ENCODE peak calls at places on chromosomes 1 and 21, in nine cellular contexts. Z is NT2/D1, O is transverse colon, Y is PC-3, W is aorta, F is body of pancreas, S is fibroblast of lung, A is heart right ventricle, G is IMR-90. H is an unnamed sample. For H3K4me1, the result is how much of the 10 kb centered on the place peaks cover.

GRCh38 chr1:168362991-168363390 is 82.3 kb downstream of the TBX19 start:
- DNase-seq in A (no peak), G (no peak), Y (no peak), Z (no peak), S (no peak), O (no peak), W (no peak), F (no peak), H (no peak)

GRCh38 chr21:31946236-31946635 is 73.4 kb downstream of the HUNK start:
- DNase-seq in S (no peak), W (no peak), G (peak), Z (no peak), Y (no peak), A (no peak), O (no peak), F (no peak), H (no peak)

GRCh38 chr1:147204080-147204479 is 21.1 kb downstream of the FMO5 start:
- DNase-seq in A (no peak), G (no peak), Y (no peak), Z (no peak), W (no peak), F (no peak), S (no peak), O (no peak), H (no peak)

GRCh38 chr1:169367096-169367685 is 406 bp downstream of the NME7 start:
- DNase-seq in A (no peak), W (no peak), Z (no peak), Y (no peak), G (no peak), F (no peak), S (no peak), O (no peak), H (no peak)

GRCh38 chr1:1281533-1282321 is 1.5 kb downstream of the SCNN1D start:
- DNase-seq in A (peak), Y (peak), O (peak), Z (no peak), G (peak), F (peak), S (no peak), W (no peak), H (no peak)

GRCh38 chr1:108679586-108680213 is 12.4 kb upstream of the PRPF38B start:
- DNase-seq in A (no peak), G (no peak), O (no peak), F (no peak), W (no peak), Y (no peak), S (no peak), Z (no peak), H (no peak)

GRCh38 chr1:1835546-1835945 is 55.3 kb downstream of the GNB1 start:
- DNase-seq in W (no peak), A (no peak), G (no peak), O (no peak), Y (no peak), S (no peak), F (no peak), Z (no peak), H (no peak)

GRCh38 chr1:89312572-89312971 is 39.9 kb upstream of the GBP5 start:
- DNase-seq in F (no peak), Z (no peak), G (no peak), O (no peak), S (no peak), Y (no peak), A (no peak), W (no peak), H (no peak)

GRCh38 chr1:221892301-221892830 is 150.5 kb upstream of the DUSP10 start:
- DNase-seq in W (no peak), G (no peak), O (no peak), Y (no peak), S (no peak), F (no peak), Z (no peak), A (no peak), H (no peak)

GRCh38 chr1:186974774-186975181 is 146.0 kb downstream of the PLA2G4A start:
- DNase-seq in F (no peak), O (no peak), Y (peak), W (no peak), S (peak), A (no peak), G (peak), Z (no peak), H (no peak)

GRCh38 chr1:12514597-12514996 is 103.4 kb downstream of the DHRS3 start:
- DNase-seq in S (no peak), W (no peak), G (no peak), A (no peak), O (no peak), Y (no peak), F (no peak), Z (no peak), H (no peak)

GRCh38 chr1:168264296-168264695 is 16.4 kb upstream of the TBX19 start:
- DNase-seq in Z (no peak), S (no peak), Y (no peak), A (no peak), G (no peak), W (no peak), O (no peak), F (no peak), H (no peak)

GRCh38 chr1:162612606-162613400 is 19.5 kb upstream of the DDR2 start:
- DNase-seq in Z (no peak), G (peak), W (peak), F (peak), Y (no peak), O (no peak), S (peak), A (no peak), H (no peak)

GRCh38 chr1:232033285-232033684 is 406.7 kb downstream of the DISC1 start:
- DNase-seq in S (no peak), G (no peak), W (no peak), Y (no peak), A (no peak), F (no peak), Z (no peak), O (no peak), H (no peak)

GRCh38 chr1:17874665-17875064 is 119.5 kb downstream of the ACTL8 start:
- DNase-seq in A (no peak), F (peak), O (no peak), G (peak), W (no peak), Z (no peak), Y (peak), S (peak), H (peak)

GRCh38 chr1:235160395-235160964 is 570 bp downstream of the RBM34 start:
- DNase-seq in O (no peak), F (no peak), G (peak), A (no peak), W (no peak), Z (peak), Y (peak), S (peak), H (no peak)

GRCh38 chr1:42189931-42190853 is 25.6 kb upstream of the GUCA2A start:
- DNase-seq in Y (no peak), F (no peak), O (no peak), W (no peak), S (no peak), A (no peak), Z (no peak), G (peak), H (no peak)

GRCh38 chr1:220887868-220888664 is 8.8 kb downstream of the HLX start:
- DNase-seq in S (no peak), F (no peak), W (no peak), Y (no peak), G (no peak), Z (no peak), A (no peak), O (no peak), H (no peak)

GRCh38 chr21:41769933-41770332 is 3.1 kb upstream of the RIPK4 start:
- DNase-seq in W (no peak), A (no peak), O (peak), Y (no peak), F (no peak), Z (no peak), G (no peak), S (no peak), H (no peak)

GRCh38 chr1:232385221-232385620 is 244.7 kb downstream of the SIPA1L2 start:
- DNase-seq in F (no peak), W (no peak), G (peak), Z (no peak), Y (peak), A (no peak), S (peak), O (no peak), H (no peak)

GRCh38 chr1:98104285-98104684 is 183.5 kb upstream of the DPYD start:
- DNase-seq in Y (peak), G (peak), O (no peak), A (no peak), F (no peak), S (peak), Z (no peak), W (no peak), H (no peak)

GRCh38 chr21:42366292-42367010 is at the start of gene TFF1:
- DNase-seq in Y (peak), S (no peak), Z (no peak), W (no peak), F (no peak), A (no peak), O (peak), G (peak), H (peak)

GRCh38 chr1:238677567-238677966 is 708.8 kb upstream of the CHRM3 start:
- DNase-seq in O (no peak), Y (peak), F (no peak), S (peak), W (no peak), A (no peak), Z (no peak), G (peak), H (no peak)

GRCh38 chr1:204814146-204814884 is 56.3 kb upstream of the NFASC start:
- DNase-seq in G (no peak), S (no peak), W (no peak), Z (no peak), O (no peak), Y (no peak), A (peak), F (no peak), H (no peak)

GRCh38 chr1:40820251-40820797 is 36.7 kb downstream of the KCNQ4 start:
- DNase-seq in G (no peak), S (no peak), A (no peak), W (no peak), F (no peak), Z (peak), Y (no peak), O (no peak), H (peak)

GRCh38 chr1:239816090-239816812 is 275.4 kb upstream of the FMN2 start:
- DNase-seq in Z (peak), W (peak), S (peak), Y (peak), O (peak), F (peak), A (no peak), G (peak), H (peak)

GRCh38 chr1:153192697-153193096 is 10.5 kb upstream of the LELP1 start:
- DNase-seq in S (no peak), G (no peak), F (peak), W (no peak), Y (peak), A (no peak), Z (peak), O (no peak), H (peak)

GRCh38 chr1:59972216-59972924 is 45.8 kb upstream of the CYP2J2 start:
- DNase-seq in A (no peak), Y (no peak), F (peak), O (no peak), G (peak), Z (no peak), W (no peak), S (peak), H (no peak)

GRCh38 chr21:32921632-32922230 is 104.0 kb upstream of the OLIG2 start:
- DNase-seq in S (peak), F (no peak), A (no peak), Y (peak), W (no peak), Z (peak), G (peak), O (peak), H (peak)

GRCh38 chr1:99728494-99729235 is 37.8 kb downstream of the FRRS1 start:
- DNase-seq in A (peak), S (no peak), Z (peak), W (no peak), F (no peak), O (no peak), Y (peak), G (peak), H (peak)

GRCh38 chr1:18373882-18374493 is 106.7 kb upstream of the KLHDC7A start:
- DNase-seq in G (no peak), Y (no peak), S (no peak), A (no peak), O (peak), F (peak), W (no peak), Z (peak), H (peak)

GRCh38 chr1:83022206-83022605 is 976.7 kb downstream of the TTLL7 start:
- DNase-seq in Y (no peak), G (no peak), Z (no peak), W (no peak), S (no peak), A (no peak), F (no peak), O (no peak), H (no peak)

GRCh38 chr1:231584117-231584516 is 42.5 kb upstream of the DISC1 start:
- DNase-seq in G (peak), A (no peak), W (no peak), F (peak), Y (peak), Z (no peak), O (no peak), S (peak), H (peak)

GRCh38 chr1:186762653-186763052 is 66.1 kb upstream of the PLA2G4A start:
- DNase-seq in A (no peak), F (no peak), W (no peak), Z (no peak), O (no peak), Y (no peak), S (no peak), G (no peak), H (no peak)

GRCh38 chr1:157407917-157408525 is 144.3 kb downstream of the FCRL5 start:
- DNase-seq in A (no peak), Z (no peak), Y (no peak), W (no peak), F (no peak), G (no peak), O (no peak), S (no peak), H (no peak)

GRCh38 chr1:212062832-212063438 is 27.4 kb downstream of the DTL start:
- DNase-seq in Z (no peak), G (peak), Y (peak), A (no peak), O (no peak), S (peak), W (no peak), F (no peak), H (peak)

GRCh38 chr21:36706951-36707762 is 8.2 kb downstream of the SIM2 start:
- DNase-seq in F (no peak), W (peak), Y (no peak), O (no peak), Z (no peak), A (no peak), S (peak), G (peak), H (no peak)
- H3K4me1 ChIP-seq in F (under half), W (under half), Y (under half), O (under half), Z (under half), A (half or more), S (under half), G (under half), H (under half)

GRCh38 chr1:242033331-242033956 is 34.5 kb upstream of the MAP1LC3C start:
- DNase-seq in W (no peak), S (no peak), F (no peak), G (no peak), Y (no peak), Z (no peak), A (no peak), O (no peak), H (no peak)
- H3K4me1 ChIP-seq in W (under half), S (under half), F (under half), G (under half), Y (under half), Z (under half), A (under half), O (under half), H (under half)

GRCh38 chr1:155167166-155168104 is 5.7 kb downstream of the KRTCAP2 start:
- DNase-seq in O (peak), G (peak), F (peak), S (peak), Z (peak), Y (peak), W (peak), A (peak), H (peak)

GRCh38 chr1:155168456-155169210 is 4.5 kb downstream of the KRTCAP2 start:
- DNase-seq in S (no peak), Z (no peak), O (no peak), A (no peak), W (no peak), F (no peak), G (no peak), Y (no peak), H (no peak)

GRCh38 chr1:155170101-155170785 is 2.9 kb downstream of the KRTCAP2 start:
- DNase-seq in F (no peak), Y (no peak), S (no peak), Z (no peak), G (no peak), W (no peak), O (no peak), A (no peak), H (no peak)

GRCh38 chr1:155170806-155171205 is 2.3 kb downstream of the KRTCAP2 start:
- DNase-seq in Y (no peak), W (no peak), A (no peak), S (no peak), O (no peak), G (no peak), Z (no peak), F (no peak), H (no peak)

GRCh38 chr1:155169541-155169940 is 3.6 kb downstream of the KRTCAP2 start:
- DNase-seq in G (no peak), Z (no peak), A (no peak), S (no peak), F (no peak), W (no peak), Y (no peak), O (no peak), H (no peak)
- H3K4me1 ChIP-seq in G (under half), Z (under half), A (half or more), S (under half), F (under half), W (under half), Y (under half), O (under half), H (under half)

DNA sequence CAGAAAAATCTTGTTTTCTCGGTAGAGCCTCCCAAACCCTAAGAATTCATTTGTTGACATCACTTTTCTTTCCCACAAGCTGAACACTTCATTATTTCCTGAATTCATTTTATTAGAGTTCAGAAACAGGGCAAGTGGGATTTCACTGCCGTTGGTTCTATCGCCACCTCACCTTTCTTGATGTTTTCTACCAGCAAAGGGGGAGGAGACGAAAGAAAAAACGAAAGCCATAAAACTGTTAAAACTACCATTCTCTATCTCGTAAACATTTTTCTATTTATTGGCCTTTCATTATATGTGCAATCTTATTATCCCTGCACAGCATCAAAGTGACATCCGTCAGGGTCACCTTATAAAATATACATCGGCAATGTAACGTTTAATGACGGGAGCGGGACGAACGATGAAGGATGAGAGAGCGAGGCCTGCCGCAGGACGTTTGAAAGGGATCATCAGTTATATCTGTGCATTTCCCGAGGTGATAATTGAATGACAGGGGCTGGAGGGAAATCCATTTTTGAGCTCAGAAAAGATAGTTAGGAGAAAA is 59.5 kb downstream of the SLC45A1 start:
- DNase-seq in W (no peak), O (no peak), Z (no peak), G (no peak), F (no peak), S (no peak), A (no peak), Y (no peak), H (no peak)
- H3K4me1 ChIP-seq in W (under half), O (under half), Z (under half), G (half or more), F (half or more), S (under half), A (half or more), Y (under half), H (under half)